ENCODE peak calls at places on chromosomes 13 and 19, in nine cellular contexts. I is GDM1, A is IMR-90, P is GM06990, V is endothelial cell, T is suprapubic skin, D is T-helper 2 cell, L is cardiac fibroblast, C is cardiac muscle cell. R is an unnamed sample.

GRCh38 chr19:12364391-12365093 is 941 bp downstream of the ZNF442 start:
- DNase-seq in T (peak), V (no peak), D (no peak), A (peak), I (no peak), C (peak), P (peak), L (peak), R (no peak)

GRCh38 chr13:111566567-111566966 is 246.1 kb downstream of the TEX29 start:
- DNase-seq in T (no peak), A (no peak), D (no peak), P (no peak), V (no peak), L (no peak), I (no peak), C (no peak), R (no peak)

GRCh38 chr19:32748497-32748896 is 28.9 kb downstream of the TDRD12 start:
- DNase-seq in L (no peak), C (no peak), P (peak), T (no peak), V (no peak), A (no peak), I (no peak), D (no peak), R (no peak)

GRCh38 chr19:7968796-7969559 is 25.5 kb upstream of the TIMM44 start:
- DNase-seq in C (no peak), V (no peak), P (no peak), A (no peak), L (no peak), T (no peak), D (no peak), I (no peak), R (no peak)

GRCh38 chr19:7975037-7975436 is 30.4 kb downstream of the ELAVL1 start:
- DNase-seq in V (no peak), T (no peak), L (no peak), C (no peak), I (no peak), A (no peak), D (no peak), P (no peak), R (no peak)

GRCh38 chr19:6030214-6030507 is 52.2 kb upstream of the RANBP3 start:
- DNase-seq in L (peak), I (no peak), T (peak), A (peak), C (peak), D (no peak), V (no peak), P (no peak), R (no peak)

GRCh38 chr19:10228393-10228792 is 2.7 kb downstream of the S1PR2 start:
- DNase-seq in D (no peak), P (no peak), A (no peak), V (no peak), C (no peak), L (no peak), T (no peak), I (no peak), R (no peak)

GRCh38 chr19:44705502-44706010 is 6.6 kb downstream of the CEACAM16 start:
- DNase-seq in T (no peak), I (no peak), L (no peak), A (no peak), P (no peak), D (no peak), V (no peak), C (no peak), R (no peak)

GRCh38 chr19:7456964-7457541 is 31.8 kb downstream of the PEX11G start:
- DNase-seq in P (no peak), C (no peak), I (no peak), A (no peak), V (no peak), T (no peak), L (peak), D (no peak), R (no peak)

GRCh38 chr19:46378268-46378667 is 31.4 kb downstream of the PPP5C start:
- DNase-seq in C (peak), A (peak), L (peak), I (no peak), D (no peak), V (no peak), T (no peak), P (no peak), R (no peak)

GRCh38 chr19:48735031-48735615 is 5.3 kb downstream of the RASIP1 start:
- DNase-seq in L (no peak), A (no peak), T (no peak), I (no peak), D (no peak), V (no peak), P (no peak), C (peak), R (no peak)

GRCh38 chr19:41754596-41754995 is 734 bp upstream of the CEACAM6 start:
- DNase-seq in P (no peak), L (no peak), A (no peak), I (no peak), C (no peak), T (no peak), D (no peak), V (no peak), R (no peak)

GRCh38 chr19:19653597-19654147 is 9.8 kb downstream of the ATP13A1 start:
- DNase-seq in P (no peak), L (no peak), T (peak), I (no peak), V (no peak), D (no peak), C (no peak), A (no peak), R (no peak)

GRCh38 chr19:29680447-29680846 is 15.2 kb downstream of the PLEKHF1 start:
- DNase-seq in P (peak), V (no peak), D (peak), L (no peak), A (no peak), C (no peak), T (peak), I (peak), R (peak)

GRCh38 chr13:111247552-111247951 is 72.9 kb upstream of the TEX29 start:
- DNase-seq in V (no peak), L (no peak), D (no peak), T (no peak), P (no peak), I (no peak), C (no peak), A (no peak), R (no peak)

GRCh38 chr19:45973564-45974338 is at the start of gene NOVA2:
- DNase-seq in P (peak), I (no peak), D (peak), L (peak), C (peak), A (peak), V (peak), T (no peak), R (no peak)

GRCh38 chr19:48713041-48713863 is 6.3 kb downstream of the MAMSTR start:
- DNase-seq in P (no peak), D (no peak), A (peak), C (no peak), T (no peak), V (peak), L (peak), I (no peak), R (no peak)

GRCh38 chr19:30752201-30752600 is 380.0 kb downstream of the ZNF536 start:
- DNase-seq in L (no peak), A (no peak), C (no peak), D (no peak), P (no peak), V (no peak), I (no peak), T (no peak), R (no peak)

GRCh38 chr13:60838581-60838980 is 441.6 kb downstream of the TDRD3 start:
- DNase-seq in A (no peak), C (no peak), D (no peak), I (no peak), V (no peak), T (no peak), P (no peak), L (no peak), R (peak)

GRCh38 chr13:43805071-43805468 is 18.3 kb upstream of the ENOX1 start:
- DNase-seq in L (peak), A (peak), T (no peak), C (peak), P (no peak), D (no peak), V (no peak), I (peak), R (no peak)

GRCh38 chr13:97506511-97506910 is 72.5 kb downstream of the RAP2A start:
- DNase-seq in C (peak), V (no peak), I (no peak), T (no peak), P (no peak), A (peak), D (no peak), L (peak), R (no peak)

GRCh38 chr13:92187378-92187989 is 789.1 kb downstream of the GPC5 start:
- DNase-seq in L (peak), A (peak), T (no peak), P (no peak), I (peak), V (peak), C (peak), D (no peak), R (peak)

GRCh38 chr13:28657784-28658538 is 969 bp upstream of the POMP start:
- DNase-seq in A (peak), C (peak), V (no peak), P (peak), L (peak), I (no peak), D (no peak), T (no peak), R (no peak)

GRCh38 chr13:51826606-51827005 is 18.4 kb downstream of the TMEM272 start:
- DNase-seq in D (no peak), V (no peak), L (no peak), T (no peak), C (peak), P (no peak), I (no peak), A (no peak), R (no peak)

GRCh38 chr13:95281258-95281602 is 20.0 kb downstream of the ABCC4 start:
- DNase-seq in C (no peak), L (no peak), P (no peak), A (no peak), T (no peak), V (no peak), I (no peak), D (no peak), R (no peak)

GRCh38 chr19:42497492-42498226 is 30.6 kb downstream of the CEACAM1 start:
- DNase-seq in P (peak), L (no peak), D (no peak), T (no peak), C (no peak), A (no peak), V (no peak), I (no peak), R (no peak)

GRCh38 chr13:32246468-32246867 is 68.7 kb downstream of the ZAR1L start:
- DNase-seq in A (peak), T (no peak), V (peak), C (peak), D (no peak), I (peak), P (peak), L (peak), R (peak)

GRCh38 chr19:32910094-32910493 is 40.5 kb upstream of the SLC7A9 start:
- DNase-seq in T (no peak), D (no peak), I (no peak), P (no peak), V (no peak), A (no peak), C (no peak), L (no peak), R (no peak)

GRCh38 chr13:75685239-75685697 is 49.1 kb downstream of the LMO7 start:
- DNase-seq in D (no peak), V (no peak), A (peak), P (no peak), L (peak), T (no peak), I (no peak), C (peak), R (no peak)